ENCODE peak calls at places on chromosomes 12 and 14, in ten cellular contexts. J is mesendoderm; I is activated CD8-positive, alpha-beta memory T cell treated with anti-CD3 and anti-CD28 coated beads, Interleukin-2, amount 50 U/mL, for 48 hours; B is stimulated activated CD4-positive, alpha-beta T cell treated with anti-CD3 and anti-CD28 coated beads, TNF-alpha, amount 100 ng/mL, for 1 hour; U is activated gamma-delta T cell treated with anti-CD3 and anti-CD28 coated beads, Interleukin-2, amount 50 U/mL, for 16 hours; P is T-cell; H is HT1080; K is progenitor cell of endocrine pancreas; T is NCI-H1092; D is brain microvascular endothelial cell. X is an unnamed sample.

GRCh38 chr14:91220581-91221000 is 23.9 kb downstream of the GPR68 start:
- DNase-seq in J (no peak), I (no peak), B (no peak), U (no peak), P (no peak), H (no peak), K (no peak), T (no peak), D (no peak), X (no peak)

GRCh38 chr12:126944684-126945083 is 1322.3 kb upstream of the TMEM132C start:
- DNase-seq in J (peak), I (no peak), B (no peak), U (no peak), P (no peak), H (peak), K (no peak), T (no peak), D (no peak), X (no peak)

GRCh38 chr12:122823429-122823828 is 11.8 kb upstream of the HIP1R start:
- DNase-seq in J (no peak), I (no peak), B (no peak), U (no peak), P (no peak), H (no peak), K (no peak), T (no peak), D (no peak), X (no peak)

GRCh38 chr14:104317500-104317805 is 179.1 kb downstream of the KIF26A start:
- DNase-seq in J (no peak), I (no peak), B (no peak), U (no peak), P (no peak), H (no peak), K (no peak), T (no peak), D (no peak), X (no peak)

GRCh38 chr12:102300824-102301461 is 103.3 kb upstream of the PMCH start:
- DNase-seq in J (peak), I (no peak), B (no peak), U (no peak), P (no peak), H (peak), K (no peak), T (no peak), D (peak), X (no peak)

GRCh38 chr12:48946206-48946605 is 11.1 kb downstream of the ARF3 start:
- DNase-seq in J (no peak), I (no peak), B (no peak), U (no peak), P (no peak), H (no peak), K (no peak), T (no peak), D (no peak), X (no peak)

GRCh38 chr14:61188196-61188595 is 92.9 kb downstream of the TMEM30B start:
- DNase-seq in J (peak), I (no peak), B (no peak), U (no peak), P (no peak), H (no peak), K (no peak), T (no peak), D (peak), X (no peak)

GRCh38 chr12:56128669-56129209 is 672 bp downstream of the ESYT1 start:
- DNase-seq in J (no peak), I (no peak), B (no peak), U (no peak), P (no peak), H (peak), K (no peak), T (no peak), D (peak), X (no peak)

GRCh38 chr12:123076604-123077297 is 74.1 kb downstream of the PITPNM2 start:
- DNase-seq in J (no peak), I (peak), B (peak), U (peak), P (no peak), H (peak), K (no peak), T (no peak), D (peak), X (no peak)

GRCh38 chr14:68412505-68413496 is 380.1 kb downstream of the ZFP36L1 start:
- DNase-seq in J (no peak), I (no peak), B (no peak), U (no peak), P (no peak), H (peak), K (no peak), T (no peak), D (no peak), X (no peak)

GRCh38 chr14:85316701-85317100 is 213.2 kb upstream of the FLRT2 start:
- DNase-seq in J (no peak), I (no peak), B (no peak), U (no peak), P (no peak), H (peak), K (no peak), T (no peak), D (no peak), X (no peak)

GRCh38 chr14:28760431-28760996 is 6.1 kb upstream of the FOXG1 start:
- DNase-seq in J (no peak), I (no peak), B (no peak), U (no peak), P (no peak), H (no peak), K (no peak), T (no peak), D (no peak), X (no peak)

GRCh38 chr14:82029038-82029437 is 495.4 kb upstream of the SEL1L start:
- DNase-seq in J (no peak), I (no peak), B (no peak), U (no peak), P (no peak), H (no peak), K (no peak), T (no peak), D (no peak), X (no peak)

GRCh38 chr12:34607520-34608195 is 585.4 kb downstream of the ALG10 start:
- DNase-seq in J (no peak), I (no peak), B (no peak), U (no peak), P (no peak), H (no peak), K (no peak), T (no peak), D (no peak), X (no peak)

GRCh38 chr12:58008658-58009057 is 67.3 kb downstream of the ATP23 start:
- DNase-seq in J (no peak), I (no peak), B (no peak), U (no peak), P (no peak), H (no peak), K (no peak), T (no peak), D (no peak), X (no peak)

GRCh38 chr12:89556976-89557375 is 31.1 kb upstream of the POC1B start:
- DNase-seq in J (no peak), I (no peak), B (no peak), U (no peak), P (no peak), H (peak), K (no peak), T (no peak), D (no peak), X (no peak)

GRCh38 chr12:26298785-26299621 is 103.6 kb downstream of the SSPN start:
- DNase-seq in J (peak), I (no peak), B (no peak), U (no peak), P (no peak), H (peak), K (no peak), T (no peak), D (peak), X (no peak)

GRCh38 chr12:131963381-131963780 is 13.6 kb downstream of the EP400 start:
- DNase-seq in J (no peak), I (no peak), B (no peak), U (no peak), P (no peak), H (no peak), K (no peak), T (no peak), D (no peak), X (no peak)

GRCh38 chr12:116299064-116299463 is 21.6 kb upstream of the MED13L start:
- DNase-seq in J (no peak), I (no peak), B (no peak), U (no peak), P (no peak), H (no peak), K (no peak), T (no peak), D (no peak), X (no peak)

GRCh38 chr12:132986885-132987225 is 688 bp downstream of the ZNF26 start:
- DNase-seq in J (no peak), I (no peak), B (no peak), U (no peak), P (no peak), H (peak), K (no peak), T (no peak), D (peak), X (no peak)

GRCh38 chr14:77011226-77011762 is 17.2 kb downstream of the IRF2BPL start:
- DNase-seq in J (no peak), I (no peak), B (no peak), U (no peak), P (no peak), H (no peak), K (no peak), T (no peak), D (no peak), X (no peak)

GRCh38 chr14:82806016-82806415 is 1272.4 kb upstream of the SEL1L start:
- DNase-seq in J (no peak), I (no peak), B (no peak), U (no peak), P (no peak), H (no peak), K (no peak), T (no peak), D (no peak), X (no peak)

GRCh38 chr12:123879691-123880090 is 92.9 kb downstream of the CCDC92 start:
- DNase-seq in J (no peak), I (no peak), B (no peak), U (no peak), P (no peak), H (no peak), K (no peak), T (no peak), D (no peak), X (no peak)

GRCh38 chr12:6631549-6631961 is 4.2 kb downstream of the LPAR5 start:
- DNase-seq in J (no peak), I (no peak), B (no peak), U (no peak), P (no peak), H (no peak), K (no peak), T (no peak), D (no peak), X (no peak)

GRCh38 chr12:26121841-26122680 is 2.8 kb downstream of the BHLHE41 start:
- DNase-seq in J (peak), I (peak), B (no peak), U (no peak), P (no peak), H (peak), K (peak), T (no peak), D (no peak), X (no peak)

GRCh38 chr12:131239384-131240094 is 285.8 kb downstream of the ADGRD1 start:
- DNase-seq in J (no peak), I (no peak), B (no peak), U (no peak), P (no peak), H (no peak), K (no peak), T (no peak), D (no peak), X (no peak)

GRCh38 chr14:101869217-101869616 is 95.2 kb upstream of the DYNC1H1 start:
- DNase-seq in J (no peak), I (no peak), B (no peak), U (no peak), P (no peak), H (no peak), K (no peak), T (no peak), D (no peak), X (no peak)

GRCh38 chr12:29320295-29321090 is 60.5 kb downstream of the ERGIC2 start:
- DNase-seq in J (no peak), I (no peak), B (no peak), U (no peak), P (no peak), H (peak), K (no peak), T (no peak), D (peak), X (no peak)

GRCh38 chr14:104361101-104361591 is 218.4 kb upstream of the C14orf180 start:
- DNase-seq in J (no peak), I (no peak), B (no peak), U (no peak), P (no peak), H (no peak), K (no peak), T (no peak), D (no peak), X (no peak)

GRCh38 chr14:37620856-37621255 is 25.4 kb downstream of the TTC6 start:
- DNase-seq in J (no peak), I (no peak), B (no peak), U (no peak), P (no peak), H (no peak), K (no peak), T (no peak), D (no peak), X (no peak)